ENCODE peak calls at places on chromosomes 13 and 19, in eight cellular contexts. One of them, this sample, is unnamed.

GRCh38 chr13:52371736-52372247 is 34.2 kb downstream of the THSD1 start:
- DNase-seq in cardiac muscle cell: peak; percentile 79
- DNase-seq in coronary artery: no peak
- DNase-seq in thoracic aorta: no peak
- DNase-seq in cardiac fibroblast: peak; percentile 59
- DNase-seq in gastrocnemius medialis: no peak
- DNase-seq in astrocyte of the spinal cord: peak; percentile 70
- DNase-seq in astrocyte of the cerebellum: peak; percentile 38
- DNase-seq in this sample: no peak

GRCh38 chr13:47484564-47484963 is 516.5 kb downstream of the SUCLA2 start:
- DNase-seq in astrocyte of the cerebellum: peak; percentile 49
- DNase-seq in thoracic aorta: no peak
- DNase-seq in astrocyte of the spinal cord: peak; percentile 83
- DNase-seq in coronary artery: no peak
- DNase-seq in cardiac muscle cell: peak; percentile 45
- DNase-seq in cardiac fibroblast: peak; percentile 56
- DNase-seq in gastrocnemius medialis: no peak
- DNase-seq in this sample: peak; percentile 49

GRCh38 chr13:47110141-47110540 is 213.3 kb upstream of the HTR2A start:
- DNase-seq in thoracic aorta: no peak
- DNase-seq in cardiac fibroblast: no peak
- DNase-seq in astrocyte of the spinal cord: no peak
- DNase-seq in cardiac muscle cell: no peak
- DNase-seq in gastrocnemius medialis: no peak
- DNase-seq in coronary artery: no peak
- DNase-seq in astrocyte of the cerebellum: no peak
- DNase-seq in this sample: no peak

GRCh38 chr13:44364601-44365000 is 9.0 kb upstream of the SERP2 start:
- DNase-seq in cardiac muscle cell: peak; percentile 46
- DNase-seq in astrocyte of the cerebellum: no peak
- DNase-seq in coronary artery: no peak
- DNase-seq in astrocyte of the spinal cord: peak; percentile 50
- DNase-seq in thoracic aorta: no peak
- DNase-seq in cardiac fibroblast: no peak
- DNase-seq in gastrocnemius medialis: no peak
- DNase-seq in this sample: no peak

GRCh38 chr13:40982772-40983171 is 36.3 kb downstream of the ELF1 start:
- DNase-seq in cardiac fibroblast: peak; percentile 93
- DNase-seq in coronary artery: no peak
- DNase-seq in astrocyte of the cerebellum: peak; percentile 13
- DNase-seq in astrocyte of the spinal cord: peak; percentile 73
- DNase-seq in thoracic aorta: no peak
- DNase-seq in cardiac muscle cell: peak; percentile 94
- DNase-seq in gastrocnemius medialis: no peak
- DNase-seq in this sample: no peak

GRCh38 chr13:27354379-27354778 is 70.0 kb upstream of the GTF3A start:
- DNase-seq in gastrocnemius medialis: no peak
- DNase-seq in thoracic aorta: no peak
- DNase-seq in coronary artery: no peak
- DNase-seq in astrocyte of the spinal cord: peak; percentile 37
- DNase-seq in cardiac fibroblast: peak; percentile 61
- DNase-seq in cardiac muscle cell: peak; percentile 43
- DNase-seq in astrocyte of the cerebellum: no peak
- DNase-seq in this sample: no peak

GRCh38 chr13:98922306-98922705 is 55.6 kb downstream of the DOCK9 start:
- DNase-seq in thoracic aorta: no peak
- DNase-seq in gastrocnemius medialis: no peak
- DNase-seq in coronary artery: no peak
- DNase-seq in cardiac fibroblast: peak; percentile 53
- DNase-seq in astrocyte of the spinal cord: no peak
- DNase-seq in astrocyte of the cerebellum: peak; percentile 46
- DNase-seq in cardiac muscle cell: peak; percentile 40
- DNase-seq in this sample: no peak

GRCh38 chr13:59236309-59236939 is 927.3 kb downstream of the DIAPH3 start:
- DNase-seq in coronary artery: no peak
- DNase-seq in cardiac muscle cell: no peak
- DNase-seq in gastrocnemius medialis: no peak
- DNase-seq in astrocyte of the cerebellum: no peak
- DNase-seq in astrocyte of the spinal cord: no peak
- DNase-seq in cardiac fibroblast: no peak
- DNase-seq in thoracic aorta: no peak
- DNase-seq in this sample: no peak

GRCh38 chr19:7214329-7215089 is 79.7 kb downstream of the INSR start:
- DNase-seq in cardiac muscle cell: no peak
- DNase-seq in astrocyte of the cerebellum: no peak
- DNase-seq in coronary artery: no peak
- DNase-seq in thoracic aorta: no peak
- DNase-seq in cardiac fibroblast: no peak
- DNase-seq in gastrocnemius medialis: no peak
- DNase-seq in astrocyte of the spinal cord: no peak
- DNase-seq in this sample: no peak

GRCh38 chr19:42471554-42472249 is 29.0 kb upstream of the CXCL17 start:
- DNase-seq in cardiac muscle cell: peak; percentile 58
- DNase-seq in cardiac fibroblast: no peak
- DNase-seq in thoracic aorta: no peak
- DNase-seq in coronary artery: no peak
- DNase-seq in astrocyte of the cerebellum: no peak
- DNase-seq in gastrocnemius medialis: no peak
- DNase-seq in astrocyte of the spinal cord: no peak
- DNase-seq in this sample: no peak

GRCh38 chr13:75889427-75889826 is 253.3 kb downstream of the LMO7 start:
- DNase-seq in thoracic aorta: no peak
- DNase-seq in cardiac muscle cell: no peak
- DNase-seq in cardiac fibroblast: no peak
- DNase-seq in gastrocnemius medialis: no peak
- DNase-seq in astrocyte of the spinal cord: no peak
- DNase-seq in astrocyte of the cerebellum: no peak
- DNase-seq in coronary artery: no peak
- DNase-seq in this sample: no peak

GRCh38 chr13:93847162-93847561 is 620.6 kb downstream of the GPC6 start:
- DNase-seq in astrocyte of the cerebellum: peak; percentile 41
- DNase-seq in gastrocnemius medialis: no peak
- DNase-seq in cardiac muscle cell: peak; percentile 69
- DNase-seq in coronary artery: no peak
- DNase-seq in astrocyte of the spinal cord: peak; percentile 80
- DNase-seq in cardiac fibroblast: peak; percentile 44
- DNase-seq in thoracic aorta: no peak
- DNase-seq in this sample: peak; percentile 43

GRCh38 chr19:43618921-43619261 is 538 bp downstream of the ZNF428 start:
- DNase-seq in thoracic aorta: no peak
- DNase-seq in gastrocnemius medialis: no peak
- DNase-seq in astrocyte of the spinal cord: no peak
- DNase-seq in coronary artery: no peak
- DNase-seq in cardiac muscle cell: peak; percentile 47
- DNase-seq in astrocyte of the cerebellum: no peak
- DNase-seq in cardiac fibroblast: no peak
- DNase-seq in this sample: no peak

GRCh38 chr13:30108913-30109237 is 198.5 kb downstream of the KATNAL1 start:
- DNase-seq in astrocyte of the cerebellum: no peak
- DNase-seq in astrocyte of the spinal cord: no peak
- DNase-seq in cardiac muscle cell: no peak
- DNase-seq in coronary artery: no peak
- DNase-seq in gastrocnemius medialis: no peak
- DNase-seq in cardiac fibroblast: no peak
- DNase-seq in thoracic aorta: no peak
- DNase-seq in this sample: no peak

GRCh38 chr19:961866-962620 is 22.1 kb upstream of the WDR18 start:
- DNase-seq in gastrocnemius medialis: no peak
- DNase-seq in astrocyte of the cerebellum: no peak
- DNase-seq in astrocyte of the spinal cord: no peak
- DNase-seq in cardiac fibroblast: no peak
- DNase-seq in cardiac muscle cell: no peak
- DNase-seq in coronary artery: no peak
- DNase-seq in thoracic aorta: no peak
- DNase-seq in this sample: no peak

GRCh38 chr13:28564030-28564429 is 69.1 kb upstream of the FLT1 start:
- DNase-seq in astrocyte of the cerebellum: no peak
- DNase-seq in cardiac fibroblast: no peak
- DNase-seq in cardiac muscle cell: no peak
- DNase-seq in astrocyte of the spinal cord: no peak
- DNase-seq in thoracic aorta: no peak
- DNase-seq in gastrocnemius medialis: no peak
- DNase-seq in coronary artery: no peak
- DNase-seq in this sample: no peak

GRCh38 chr13:39766464-39767167 is 111.2 kb downstream of the COG6 start:
- DNase-seq in gastrocnemius medialis: no peak
- DNase-seq in coronary artery: no peak
- DNase-seq in astrocyte of the cerebellum: no peak
- DNase-seq in thoracic aorta: no peak
- DNase-seq in astrocyte of the spinal cord: no peak
- DNase-seq in cardiac fibroblast: no peak
- DNase-seq in cardiac muscle cell: no peak
- DNase-seq in this sample: no peak

GRCh38 chr19:31881988-31882387 is 463.4 kb upstream of the ZNF507 start:
- DNase-seq in thoracic aorta: no peak
- DNase-seq in astrocyte of the cerebellum: no peak
- DNase-seq in astrocyte of the spinal cord: no peak
- DNase-seq in cardiac fibroblast: no peak
- DNase-seq in gastrocnemius medialis: no peak
- DNase-seq in coronary artery: no peak
- DNase-seq in cardiac muscle cell: no peak
- DNase-seq in this sample: no peak

GRCh38 chr13:101499406-101499805 is 46.9 kb downstream of the ITGBL1 start:
- DNase-seq in cardiac muscle cell: no peak
- DNase-seq in coronary artery: no peak
- DNase-seq in astrocyte of the cerebellum: no peak
- DNase-seq in cardiac fibroblast: no peak
- DNase-seq in gastrocnemius medialis: no peak
- DNase-seq in thoracic aorta: no peak
- DNase-seq in astrocyte of the spinal cord: peak; percentile 29
- DNase-seq in this sample: peak; percentile 34

GRCh38 chr19:16628984-16629691 is 1.1 kb upstream of the MED26 start:
- DNase-seq in astrocyte of the cerebellum: no peak
- DNase-seq in thoracic aorta: no peak
- DNase-seq in gastrocnemius medialis: peak; percentile 68
- DNase-seq in cardiac fibroblast: peak; percentile 68
- DNase-seq in cardiac muscle cell: peak; percentile 70
- DNase-seq in astrocyte of the spinal cord: peak; percentile 29
- DNase-seq in coronary artery: no peak
- DNase-seq in this sample: peak; percentile 20

GRCh38 chr19:48501446-48501960 is 10.1 kb downstream of the LMTK3 start:
- DNase-seq in cardiac muscle cell: no peak
- DNase-seq in gastrocnemius medialis: no peak
- DNase-seq in coronary artery: peak; percentile 70
- DNase-seq in thoracic aorta: no peak
- DNase-seq in astrocyte of the cerebellum: no peak
- DNase-seq in astrocyte of the spinal cord: no peak
- DNase-seq in cardiac fibroblast: no peak
- DNase-seq in this sample: no peak
- H3K4me3 ChIP-seq in cardiac muscle cell: peak overlapping the region; percentile 23
- H3K4me3 ChIP-seq in gastrocnemius medialis: no peak overlapping the region
- H3K4me3 ChIP-seq in coronary artery: peak overlapping the region; percentile 8
- H3K4me3 ChIP-seq in thoracic aorta: no peak overlapping the region
- H3K4me3 ChIP-seq in astrocyte of the cerebellum: no peak overlapping the region
- H3K4me3 ChIP-seq in astrocyte of the spinal cord: no peak overlapping the region
- H3K4me3 ChIP-seq in cardiac fibroblast: no peak overlapping the region
- H3K4me3 ChIP-seq in this sample: no peak overlapping the region

GRCh38 chr19:33212024-33212772 is 13.5 kb downstream of the SLC7A10 start:
- DNase-seq in coronary artery: no peak
- DNase-seq in astrocyte of the cerebellum: no peak
- DNase-seq in gastrocnemius medialis: no peak
- DNase-seq in cardiac fibroblast: no peak
- DNase-seq in astrocyte of the spinal cord: no peak
- DNase-seq in cardiac muscle cell: no peak
- DNase-seq in thoracic aorta: no peak
- DNase-seq in this sample: no peak
- H3K4me3 ChIP-seq in coronary artery: no peak overlapping the region
- H3K4me3 ChIP-seq in astrocyte of the cerebellum: no peak overlapping the region
- H3K4me3 ChIP-seq in gastrocnemius medialis: no peak overlapping the region
- H3K4me3 ChIP-seq in cardiac fibroblast: no peak overlapping the region
- H3K4me3 ChIP-seq in astrocyte of the spinal cord: no peak overlapping the region
- H3K4me3 ChIP-seq in cardiac muscle cell: no peak overlapping the region
- H3K4me3 ChIP-seq in thoracic aorta: no peak overlapping the region
- H3K4me3 ChIP-seq in this sample: no peak overlapping the region

DNA sequence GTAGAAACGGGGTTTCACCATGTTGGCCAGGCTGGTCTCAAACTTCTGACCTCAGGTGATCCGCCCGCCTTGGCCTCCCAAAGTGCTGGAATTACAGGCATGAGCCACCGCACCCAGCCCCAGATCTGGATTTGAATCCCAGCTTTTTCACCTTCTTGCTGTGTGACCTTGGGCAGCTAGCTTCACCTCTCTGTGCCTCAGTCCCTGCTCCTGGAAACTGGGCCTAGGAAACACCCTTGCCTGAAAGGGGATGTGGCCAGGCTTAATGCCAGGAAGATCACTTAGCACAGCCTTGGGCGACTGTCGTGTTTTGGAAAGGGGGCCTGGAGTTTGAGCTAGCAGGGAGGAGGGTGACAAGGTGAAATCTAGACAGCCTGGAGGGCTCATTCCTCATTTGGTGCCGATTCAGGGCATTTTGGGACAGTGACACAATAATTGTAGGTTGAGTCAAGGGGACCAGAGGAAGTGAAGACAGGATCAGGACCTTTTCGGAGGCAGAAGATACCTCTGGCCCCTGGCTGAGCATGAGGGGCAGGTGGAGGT is 1.8 kb downstream of the PGPEP1 start:
- DNase-seq in astrocyte of the cerebellum: no peak
- DNase-seq in cardiac fibroblast: no peak
- DNase-seq in coronary artery: no peak
- DNase-seq in cardiac muscle cell: no peak
- DNase-seq in gastrocnemius medialis: no peak
- DNase-seq in astrocyte of the spinal cord: no peak
- DNase-seq in thoracic aorta: no peak
- DNase-seq in this sample: no peak
- H3K4me3 ChIP-seq in astrocyte of the cerebellum: no peak overlapping the region
- H3K4me3 ChIP-seq in cardiac fibroblast: no peak overlapping the region
- H3K4me3 ChIP-seq in coronary artery: no peak overlapping the region
- H3K4me3 ChIP-seq in cardiac muscle cell: no peak overlapping the region
- H3K4me3 ChIP-seq in gastrocnemius medialis: no peak overlapping the region
- H3K4me3 ChIP-seq in astrocyte of the spinal cord: no peak overlapping the region
- H3K4me3 ChIP-seq in thoracic aorta: no peak overlapping the region
- H3K4me3 ChIP-seq in this sample: no peak overlapping the region

GRCh38 chr19:12884926-12885748 is 1.9 kb downstream of the KLF1 start:
- DNase-seq in astrocyte of the cerebellum: no peak
- DNase-seq in astrocyte of the spinal cord: peak; percentile 23
- DNase-seq in cardiac muscle cell: peak; percentile 68
- DNase-seq in gastrocnemius medialis: no peak
- DNase-seq in coronary artery: no peak
- DNase-seq in cardiac fibroblast: peak; percentile 65
- DNase-seq in thoracic aorta: no peak
- DNase-seq in this sample: no peak

GRCh38 chr19:12884202-12884601 is 2.8 kb downstream of the KLF1 start:
- DNase-seq in cardiac fibroblast: no peak
- DNase-seq in cardiac muscle cell: no peak
- DNase-seq in thoracic aorta: no peak
- DNase-seq in astrocyte of the cerebellum: no peak
- DNase-seq in gastrocnemius medialis: no peak
- DNase-seq in coronary artery: no peak
- DNase-seq in astrocyte of the spinal cord: no peak
- DNase-seq in this sample: no peak

GRCh38 chr19:12885749-12886706 is 973 bp downstream of the KLF1 start:
- DNase-seq in coronary artery: no peak
- DNase-seq in cardiac muscle cell: no peak
- DNase-seq in gastrocnemius medialis: no peak
- DNase-seq in thoracic aorta: no peak
- DNase-seq in astrocyte of the spinal cord: no peak
- DNase-seq in cardiac fibroblast: no peak
- DNase-seq in astrocyte of the cerebellum: no peak
- DNase-seq in this sample: no peak

GRCh38 chr19:12884627-12884925 is 2.4 kb downstream of the KLF1 start:
- DNase-seq in astrocyte of the cerebellum: no peak
- DNase-seq in cardiac muscle cell: no peak
- DNase-seq in coronary artery: no peak
- DNase-seq in thoracic aorta: no peak
- DNase-seq in astrocyte of the spinal cord: no peak
- DNase-seq in gastrocnemius medialis: no peak
- DNase-seq in cardiac fibroblast: no peak
- DNase-seq in this sample: no peak

GRCh38 chr19:12886943-12887747 is at the start of gene KLF1:
- DNase-seq in astrocyte of the cerebellum: no peak
- DNase-seq in cardiac fibroblast: no peak
- DNase-seq in coronary artery: no peak
- DNase-seq in gastrocnemius medialis: no peak
- DNase-seq in thoracic aorta: no peak
- DNase-seq in astrocyte of the spinal cord: no peak
- DNase-seq in cardiac muscle cell: no peak
- DNase-seq in this sample: no peak
- H3K4me3 ChIP-seq in astrocyte of the cerebellum: no peak within 1 kb of the TSS
- H3K4me3 ChIP-seq in cardiac fibroblast: no peak within 1 kb of the TSS
- H3K4me3 ChIP-seq in coronary artery: peak within 1 kb of the TSS; percentile 57
- H3K4me3 ChIP-seq in gastrocnemius medialis: peak within 1 kb of the TSS; percentile 49
- H3K4me3 ChIP-seq in thoracic aorta: peak within 1 kb of the TSS; percentile 63
- H3K4me3 ChIP-seq in astrocyte of the spinal cord: no peak within 1 kb of the TSS
- H3K4me3 ChIP-seq in cardiac muscle cell: peak within 1 kb of the TSS; percentile 25
- H3K4me3 ChIP-seq in this sample: no peak within 1 kb of the TSS

This sample was measured in AG09309.